ENCODE peak calls at places on chromosomes 13 and 19, in ten cellular contexts. P is activated CD4-positive, alpha-beta T cell treated with anti-CD3 and anti-CD28 coated beads, Interleukin-2, amount 50 U/mL, for 1 hour; J is endodermal cell; Q is GM12864; D is AG08395; Z is T-helper 1 cell; R is psoas muscle; S is NCI-H82; G is AML-193; B is COR-L47. C is an unnamed sample.

GRCh38 chr19:39474139-39474620 is 6.5 kb upstream of the TIMM50 start:
- DNase-seq in J (peak; percentile 96), B (peak; percentile 51), S (peak; percentile 86), Z (peak; percentile 59), G (peak; percentile 40), R (peak; percentile 62), P (peak; percentile 80), D (peak; percentile 59), Q (no peak), C (peak; percentile 45)

GRCh38 chr19:48964205-48965032 is 690 bp upstream of the FTL start:
- DNase-seq in D (peak; percentile 44), J (no peak), Q (no peak), P (no peak), Z (no peak), G (no peak), S (peak; percentile 54), R (no peak), B (no peak), C (no peak)

GRCh38 chr13:41562541-41563178 is 105.3 kb downstream of the RGCC start:
- DNase-seq in P (no peak), R (no peak), J (no peak), Z (no peak), Q (no peak), S (no peak), D (no peak), B (no peak), G (no peak), C (no peak)

GRCh38 chr13:110521946-110522345 is 39.6 kb downstream of the RAB20 start:
- DNase-seq in J (no peak), S (no peak), P (no peak), G (peak; percentile 96), Z (no peak), R (no peak), D (no peak), B (no peak), Q (peak; percentile 10), C (no peak)

GRCh38 chr19:38649305-38650179 is 2.1 kb downstream of the ACTN4 start:
- DNase-seq in B (no peak), G (peak; percentile 4), J (peak; percentile 50), S (peak; percentile 45), Z (no peak), R (peak; percentile 52), P (no peak), Q (no peak), D (no peak), C (peak; percentile 85)

GRCh38 chr13:40317980-40318327 is 348.5 kb downstream of the FOXO1 start:
- DNase-seq in Z (no peak), D (no peak), R (no peak), G (no peak), B (no peak), S (no peak), J (no peak), Q (no peak), P (no peak), C (no peak)

GRCh38 chr13:34467450-34468083 is 474.5 kb upstream of the NBEA start:
- DNase-seq in P (no peak), J (no peak), D (no peak), R (no peak), S (no peak), G (no peak), Z (no peak), B (no peak), Q (no peak), C (no peak)

GRCh38 chr19:53908933-53909415 is at the start of gene CACNG7:
- DNase-seq in D (no peak), Q (no peak), R (no peak), G (no peak), P (no peak), Z (no peak), B (no peak), S (no peak), J (peak; percentile 78), C (no peak)

GRCh38 chr19:5654931-5655330 is 25.4 kb downstream of the MICOS13 start:
- DNase-seq in Q (no peak), B (no peak), Z (no peak), R (no peak), G (no peak), D (no peak), S (no peak), P (no peak), J (no peak), C (no peak)

GRCh38 chr13:38954291-38954690 is 36.3 kb downstream of the STOML3 start:
- DNase-seq in Z (no peak), R (no peak), P (no peak), D (no peak), Q (no peak), B (no peak), J (no peak), G (no peak), S (no peak), C (no peak)

GRCh38 chr13:57716295-57716694 is 84.8 kb downstream of the PCDH17 start:
- DNase-seq in D (no peak), B (no peak), S (peak; percentile 31), Z (no peak), J (peak; percentile 72), R (no peak), Q (no peak), P (no peak), G (peak; percentile 16), C (no peak)

GRCh38 chr19:48879025-48879572 is 6.9 kb downstream of the PPP1R15A start:
- DNase-seq in D (no peak), Q (no peak), Z (no peak), J (no peak), P (no peak), G (no peak), B (no peak), R (no peak), S (no peak), C (no peak)

GRCh38 chr19:44882063-44882462 is 9.0 kb upstream of the TOMM40 start:
- DNase-seq in Q (no peak), D (no peak), J (no peak), P (no peak), S (no peak), R (no peak), B (no peak), G (no peak), Z (no peak), C (no peak)

GRCh38 chr19:16853066-16853465 is 23.9 kb downstream of the SIN3B start:
- DNase-seq in R (no peak), B (no peak), Z (no peak), D (no peak), S (no peak), P (no peak), Q (no peak), J (no peak), G (no peak), C (no peak)

GRCh38 chr19:41595258-41595889 is 19.4 kb downstream of the CEACAM21 start:
- DNase-seq in B (peak; percentile 72), J (peak; percentile 83), D (peak; percentile 71), G (peak; percentile 88), Q (peak; percentile 66), P (peak; percentile 65), Z (peak; percentile 37), R (peak; percentile 38), S (peak; percentile 77), C (peak; percentile 65)

GRCh38 chr13:51704399-51705306 is 99.3 kb downstream of the DHRS12 start:
- DNase-seq in D (no peak), J (no peak), Q (peak; percentile 49), R (no peak), P (no peak), G (no peak), B (no peak), S (no peak), Z (no peak), C (no peak)

GRCh38 chr19:14015454-14016035 is 9.4 kb upstream of the RFX1 start:
- DNase-seq in G (no peak), J (no peak), Z (no peak), B (no peak), R (no peak), D (no peak), S (no peak), P (no peak), Q (peak; percentile 85), C (no peak)

GRCh38 chr13:42753697-42754096 is 27.7 kb upstream of the FAM216B start:
- DNase-seq in Z (no peak), B (no peak), D (no peak), P (no peak), Q (no peak), S (peak; percentile 20), J (no peak), G (no peak), R (no peak), C (no peak)

GRCh38 chr13:113584870-113585671 is 518 bp downstream of the TFDP1 start:
- DNase-seq in D (peak; percentile 25), B (peak; percentile 18), J (peak; percentile 56), S (peak; percentile 69), P (no peak), Q (no peak), Z (no peak), R (no peak), G (no peak), C (no peak)

GRCh38 chr19:40646564-40647254 is 43.7 kb downstream of the NUMBL start:
- DNase-seq in Z (no peak), G (no peak), R (no peak), P (no peak), S (no peak), J (no peak), B (no peak), D (no peak), Q (no peak), C (no peak)